ENCODE peak calls at places on chromosomes 13 and 19, in four cellular contexts. G, F, K and P are unnamed samples.
A peak's percentile ranks its signal among the peaks of the same experiment; 100 is the strongest.

GRCh38 chr19:55855160-55855559 is 18.8 kb downstream of the NLRP4 start:
- DNase-seq in G (no peak), F (no peak), K (no peak), P (no peak)

GRCh38 chr19:31352782-31353651 is 3.8 kb upstream of the TSHZ3 start:
- DNase-seq in G (no peak), F (no peak), K (no peak), P (no peak)

GRCh38 chr19:10395436-10395835 is 7.9 kb downstream of the CDC37 start:
- DNase-seq in G (no peak), F (no peak), K (no peak), P (no peak)

GRCh38 chr19:10677796-10678195 is 23.4 kb upstream of the QTRT1 start:
- DNase-seq in G (no peak), F (no peak), K (no peak), P (no peak)

GRCh38 chr13:52787212-52787611 is 47.6 kb upstream of the CNMD start:
- DNase-seq in G (no peak), F (no peak), K (no peak), P (no peak)

GRCh38 chr13:110129539-110130186 is 177.3 kb downstream of the COL4A1 start:
- DNase-seq in G (no peak), F (no peak), K (no peak), P (no peak)

GRCh38 chr19:47110521-47111080 is 3.0 kb downstream of the ZC3H4 start:
- DNase-seq in G (peak; percentile 31), F (peak; percentile 13), K (no peak), P (no peak)

GRCh38 chr19:58392945-58393724 is 2.3 kb upstream of the RNF225 start:
- DNase-seq in G (no peak), F (no peak), K (no peak), P (no peak)

GRCh38 chr13:42275098-42275471 is 3.1 kb downstream of the AKAP11 start:
- DNase-seq in G (no peak), F (no peak), K (no peak), P (no peak)

GRCh38 chr13:74218291-74218690 is 84.1 kb upstream of the KLF12 start:
- DNase-seq in G (no peak), F (no peak), K (no peak), P (no peak)

GRCh38 chr13:86846501-86846900 is 824.7 kb upstream of the SLITRK5 start:
- DNase-seq in G (no peak), F (no peak), K (no peak), P (no peak)

GRCh38 chr13:35164324-35164932 is 222.4 kb downstream of the NBEA start:
- DNase-seq in G (no peak), F (no peak), K (peak; percentile 36), P (no peak)

GRCh38 chr13:37869756-37870488 is at the start of gene TRPC4:
- DNase-seq in G (peak; percentile 30), F (no peak), K (no peak), P (no peak)

GRCh38 chr19:36436531-36436930 is 18.1 kb upstream of the ZFP82 start:
- DNase-seq in G (no peak), F (no peak), K (no peak), P (no peak)

GRCh38 chr19:2624537-2625091 is 77.9 kb downstream of the GNG7 start:
- DNase-seq in G (peak; percentile 66), F (no peak), K (no peak), P (no peak)

GRCh38 chr13:70457474-70457873 is 349.2 kb upstream of the KLHL1 start:
- DNase-seq in G (no peak), F (no peak), K (no peak), P (no peak)

GRCh38 chr19:18093439-18094161 is 4.0 kb upstream of the MAST3 start:
- DNase-seq in G (peak; percentile 41), F (no peak), K (no peak), P (no peak)

GRCh38 chr13:59931621-59932020 is 232.1 kb downstream of the DIAPH3 start:
- DNase-seq in G (no peak), F (no peak), K (no peak), P (no peak)

GRCh38 chr19:5588906-5589676 is 21.3 kb upstream of the TINCR start:
- DNase-seq in G (no peak), F (no peak), K (no peak), P (no peak)

GRCh38 chr13:52104624-52105023 is 24.2 kb downstream of the NEK5 start:
- DNase-seq in G (no peak), F (no peak), K (no peak), P (no peak)

GRCh38 chr19:47518139-47518538 is 3.3 kb upstream of the NAPA start:
- DNase-seq in G (no peak), F (no peak), K (no peak), P (no peak)

GRCh38 chr19:11251650-11252314 is 10.5 kb downstream of the DOCK6 start:
- DNase-seq in G (no peak), F (no peak), K (no peak), P (no peak)

GRCh38 chr19:51002542-51003311 is 1.3 kb upstream of the KLK8 start:
- DNase-seq in G (peak; percentile 57), F (no peak), K (no peak), P (no peak)

GRCh38 chr13:76937416-76937815 is 10.9 kb upstream of the ACOD1 start:
- DNase-seq in G (no peak), F (no peak), K (no peak), P (no peak)

GRCh38 chr13:26037302-26037701 is 14.5 kb downstream of the SHISA2 start:
- DNase-seq in G (peak; percentile 45), F (no peak), K (no peak), P (no peak)

GRCh38 chr13:95002968-95003813 is 290.8 kb upstream of the SOX21 start:
- DNase-seq in G (no peak), F (no peak), K (peak; percentile 18), P (no peak)